ENCODE peak calls at places on chromosomes 12 and 14, in four cellular contexts. One of them, this sample, is unnamed.

GRCh38 chr12:12943589-12944260 is 8.2 kb downstream of the GPRC5D start:
- DNase-seq in OCI-LY7: no peak
- DNase-seq in hepatocyte: no peak
- DNase-seq in PC-3: no peak
- DNase-seq in this sample: no peak

GRCh38 chr12:4202918-4203317 is 70.6 kb upstream of the CCND2 start:
- DNase-seq in hepatocyte: no peak
- DNase-seq in PC-3: no peak
- DNase-seq in OCI-LY7: no peak
- DNase-seq in this sample: no peak

GRCh38 chr12:116164263-116164817 is 113.2 kb downstream of the MED13L start:
- DNase-seq in OCI-LY7: no peak
- DNase-seq in hepatocyte: no peak
- DNase-seq in PC-3: no peak
- DNase-seq in this sample: no peak

GRCh38 chr14:71169861-71170260 is 262.6 kb downstream of the PCNX1 start:
- DNase-seq in OCI-LY7: no peak
- DNase-seq in PC-3: no peak
- DNase-seq in hepatocyte: no peak
- DNase-seq in this sample: no peak

GRCh38 chr14:64541971-64542838 is 1.7 kb downstream of the HSPA2 start:
- DNase-seq in OCI-LY7: no peak
- DNase-seq in hepatocyte: no peak
- DNase-seq in PC-3: no peak
- DNase-seq in this sample: peak

GRCh38 chr12:88578821-88579518 is 1.3 kb downstream of the KITLG start:
- DNase-seq in hepatocyte: peak
- DNase-seq in OCI-LY7: no peak
- DNase-seq in PC-3: peak
- DNase-seq in this sample: peak

GRCh38 chr12:91129662-91130362 is 18.5 kb upstream of the LUM start:
- DNase-seq in PC-3: no peak
- DNase-seq in OCI-LY7: no peak
- DNase-seq in hepatocyte: no peak
- DNase-seq in this sample: no peak

GRCh38 chr14:46686652-46687051 is 35.1 kb upstream of the RPL10L start:
- DNase-seq in hepatocyte: no peak
- DNase-seq in OCI-LY7: no peak
- DNase-seq in PC-3: no peak
- DNase-seq in this sample: no peak

GRCh38 chr12:121189061-121189886 is 20.7 kb upstream of the P2RX4 start:
- DNase-seq in PC-3: no peak
- DNase-seq in OCI-LY7: no peak
- DNase-seq in hepatocyte: no peak
- DNase-seq in this sample: peak

GRCh38 chr12:95319694-95320331 is 102.2 kb downstream of the VEZT start:
- DNase-seq in PC-3: peak
- DNase-seq in OCI-LY7: no peak
- DNase-seq in hepatocyte: no peak
- DNase-seq in this sample: no peak

GRCh38 chr14:23076785-23077408 is 18.0 kb downstream of the ACIN1 start:
- DNase-seq in hepatocyte: peak
- DNase-seq in PC-3: peak
- DNase-seq in OCI-LY7: peak
- DNase-seq in this sample: peak

GRCh38 chr14:69859591-69859990 is 19.6 kb upstream of the SMOC1 start:
- DNase-seq in OCI-LY7: no peak
- DNase-seq in hepatocyte: no peak
- DNase-seq in PC-3: no peak
- DNase-seq in this sample: no peak

GRCh38 chr14:102363182-102363952 is 626 bp downstream of the TECPR2 start:
- DNase-seq in OCI-LY7: peak
- DNase-seq in PC-3: peak
- DNase-seq in hepatocyte: peak
- DNase-seq in this sample: peak

GRCh38 chr12:47777151-47777550 is 4.1 kb downstream of the SLC48A1 start:
- DNase-seq in OCI-LY7: no peak
- DNase-seq in hepatocyte: no peak
- DNase-seq in PC-3: no peak
- DNase-seq in this sample: no peak

GRCh38 chr12:124680863-124681778 is 113.7 kb upstream of the NCOR2 start:
- DNase-seq in hepatocyte: peak
- DNase-seq in PC-3: peak
- DNase-seq in OCI-LY7: peak
- DNase-seq in this sample: peak

GRCh38 chr12:4293299-4293941 is 19.9 kb downstream of the CCND2 start:
- DNase-seq in OCI-LY7: no peak
- DNase-seq in hepatocyte: no peak
- DNase-seq in PC-3: no peak
- DNase-seq in this sample: no peak

GRCh38 chr12:88142610-88142991 is 494 bp downstream of the TMTC3 start:
- DNase-seq in hepatocyte: peak
- DNase-seq in OCI-LY7: peak
- DNase-seq in PC-3: peak
- DNase-seq in this sample: peak

GRCh38 chr14:52703225-52703624 is 3.8 kb upstream of the PSMC6 start:
- DNase-seq in PC-3: peak
- DNase-seq in hepatocyte: peak
- DNase-seq in OCI-LY7: no peak
- DNase-seq in this sample: no peak

GRCh38 chr12:24898185-24898584 is 50.7 kb downstream of the BCAT1 start:
- DNase-seq in hepatocyte: no peak
- DNase-seq in OCI-LY7: no peak
- DNase-seq in PC-3: no peak
- DNase-seq in this sample: no peak

GRCh38 chr12:67671892-67672291 is 23.3 kb downstream of the DYRK2 start:
- DNase-seq in PC-3: no peak
- DNase-seq in OCI-LY7: no peak
- DNase-seq in hepatocyte: no peak
- DNase-seq in this sample: no peak

GRCh38 chr12:56988207-56988739 is 18.1 kb downstream of the ZBTB39 start:
- DNase-seq in OCI-LY7: no peak
- DNase-seq in PC-3: no peak
- DNase-seq in hepatocyte: peak
- DNase-seq in this sample: peak

GRCh38 chr12:130702966-130703732 is 12.9 kb downstream of the RIMBP2 start:
- DNase-seq in hepatocyte: no peak
- DNase-seq in PC-3: no peak
- DNase-seq in OCI-LY7: no peak
- DNase-seq in this sample: no peak

GRCh38 chr12:55737581-55738112 is 5.3 kb upstream of the GDF11 start:
- DNase-seq in hepatocyte: peak
- DNase-seq in PC-3: no peak
- DNase-seq in OCI-LY7: peak
- DNase-seq in this sample: no peak

GRCh38 chr12:76025601-76026575 is 5.7 kb downstream of the PHLDA1 start:
- DNase-seq in OCI-LY7: no peak
- DNase-seq in PC-3: peak
- DNase-seq in hepatocyte: no peak
- DNase-seq in this sample: no peak

GRCh38 chr12:30582943-30583342 is 112.7 kb downstream of the IPO8 start:
- DNase-seq in hepatocyte: no peak
- DNase-seq in PC-3: no peak
- DNase-seq in OCI-LY7: no peak
- DNase-seq in this sample: no peak

GRCh38 chr12:116077431-116077830 is 200.1 kb downstream of the MED13L start:
- DNase-seq in hepatocyte: no peak
- DNase-seq in OCI-LY7: no peak
- DNase-seq in PC-3: no peak
- DNase-seq in this sample: no peak

GRCh38 chr14:63224196-63224595 is 20.0 kb downstream of the RHOJ start:
- DNase-seq in hepatocyte: peak
- DNase-seq in PC-3: no peak
- DNase-seq in OCI-LY7: no peak
- DNase-seq in this sample: no peak

GRCh38 chr14:72611506-72611905 is 282.4 kb downstream of the DPF3 start:
- DNase-seq in hepatocyte: no peak
- DNase-seq in OCI-LY7: no peak
- DNase-seq in PC-3: no peak
- DNase-seq in this sample: no peak

GRCh38 chr14:70821916-70822705 is 12.8 kb upstream of the MAP3K9 start:
- DNase-seq in hepatocyte: peak
- DNase-seq in PC-3: peak
- DNase-seq in OCI-LY7: no peak
- DNase-seq in this sample: peak

GRCh38 chr12:103912069-103912468 is 18.1 kb upstream of the HSP90B1 start:
- DNase-seq in hepatocyte: no peak
- DNase-seq in PC-3: no peak
- DNase-seq in OCI-LY7: no peak
- DNase-seq in this sample: no peak

GRCh38 chr12:17134315-17134714 is 528.4 kb upstream of the LMO3 start:
- DNase-seq in hepatocyte: no peak
- DNase-seq in OCI-LY7: no peak
- DNase-seq in PC-3: no peak
- DNase-seq in this sample: no peak

GRCh38 chr12:108260039-108260438 is 79.1 kb downstream of the CMKLR1 start:
- DNase-seq in PC-3: no peak
- DNase-seq in hepatocyte: no peak
- DNase-seq in OCI-LY7: no peak
- DNase-seq in this sample: no peak

GRCh38 chr12:69350002-69350626 is 1.9 kb downstream of the LYZ start:
- DNase-seq in hepatocyte: no peak
- DNase-seq in PC-3: no peak
- DNase-seq in OCI-LY7: no peak
- DNase-seq in this sample: no peak

GRCh38 chr12:69345742-69346141 is 2.4 kb upstream of the LYZ start:
- DNase-seq in OCI-LY7: no peak
- DNase-seq in PC-3: no peak
- DNase-seq in hepatocyte: no peak
- DNase-seq in this sample: no peak

GRCh38 chr12:69345077-69345476 is 3.1 kb upstream of the LYZ start:
- DNase-seq in OCI-LY7: no peak
- DNase-seq in PC-3: no peak
- DNase-seq in hepatocyte: no peak
- DNase-seq in this sample: no peak

GRCh38 chr12:69350777-69351176 is 2.6 kb downstream of the LYZ start:
- DNase-seq in OCI-LY7: no peak
- DNase-seq in PC-3: no peak
- DNase-seq in hepatocyte: no peak
- DNase-seq in this sample: no peak

GRCh38 chr12:69348162-69348938 is at the start of gene LYZ:
- DNase-seq in hepatocyte: no peak
- DNase-seq in OCI-LY7: no peak
- DNase-seq in PC-3: no peak
- DNase-seq in this sample: peak
- TF ChIP-seq EZH2phosphoT487 in hepatocyte: no peak
- TF ChIP-seq EZH2phosphoT487 in OCI-LY7: no peak
- TF ChIP-seq EZH2phosphoT487 in PC-3: no peak
- TF ChIP-seq EZH2phosphoT487 in this sample: no peak

DNA sequence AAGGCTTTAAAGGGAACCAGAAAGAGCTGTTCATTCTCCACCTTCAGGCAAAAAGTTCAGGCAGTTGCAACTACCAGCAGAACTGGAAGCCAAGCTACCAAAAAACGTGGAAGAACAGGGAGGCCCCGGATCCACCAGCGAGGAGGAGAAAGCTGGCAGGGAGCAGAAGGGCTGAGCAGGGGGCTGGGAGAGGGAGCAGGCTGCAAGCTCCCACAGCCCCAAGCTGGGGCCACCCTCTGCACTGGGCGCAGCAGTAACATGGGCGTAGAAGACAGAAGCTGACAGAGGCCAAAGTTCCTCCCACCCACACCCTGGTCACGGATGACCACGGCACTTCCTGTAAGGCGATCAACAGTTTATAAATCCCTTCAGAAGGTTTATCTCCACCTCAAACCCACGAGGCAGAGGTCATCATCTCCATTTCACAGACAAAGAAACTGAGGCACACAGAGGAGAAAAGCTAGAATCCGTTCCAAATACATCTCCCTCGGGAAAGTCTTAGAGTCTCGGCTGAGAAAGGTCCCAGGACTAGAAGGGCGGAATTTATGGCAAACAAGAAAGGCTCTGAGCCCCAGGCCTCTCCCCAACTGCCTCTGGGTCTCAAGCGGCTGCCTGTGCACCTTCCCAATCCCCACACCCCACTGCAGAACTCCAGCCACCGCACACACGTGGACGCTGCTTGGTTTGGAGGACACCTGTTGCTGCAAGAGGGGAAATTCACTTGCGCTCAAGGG is 1.8 kb downstream of the CCDC85C start:
- DNase-seq in hepatocyte: peak
- DNase-seq in PC-3: peak
- DNase-seq in OCI-LY7: no peak
- DNase-seq in this sample: no peak
- H3K4me3 ChIP-seq in hepatocyte: peak
- H3K4me3 ChIP-seq in PC-3: peak
- H3K4me3 ChIP-seq in OCI-LY7: peak
- H3K4me3 ChIP-seq in this sample: peak

GRCh38 chr12:1282670-1283361 is 291.8 kb downstream of the ERC1 start:
- DNase-seq in PC-3: no peak
- DNase-seq in OCI-LY7: no peak
- DNase-seq in hepatocyte: peak
- DNase-seq in this sample: peak

GRCh38 chr12:1279050-1279449 is 288.0 kb downstream of the ERC1 start:
- DNase-seq in OCI-LY7: no peak
- DNase-seq in hepatocyte: no peak
- DNase-seq in PC-3: peak
- DNase-seq in this sample: no peak

GRCh38 chr12:1284611-1285010 is 293.6 kb downstream of the ERC1 start:
- DNase-seq in hepatocyte: no peak
- DNase-seq in PC-3: no peak
- DNase-seq in OCI-LY7: no peak
- DNase-seq in this sample: no peak

GRCh38 chr12:1277905-1278304 is 286.9 kb downstream of the ERC1 start:
- DNase-seq in hepatocyte: no peak
- DNase-seq in OCI-LY7: peak
- DNase-seq in PC-3: no peak
- DNase-seq in this sample: no peak

GRCh38 chr12:1281683-1282366 is 290.8 kb downstream of the ERC1 start:
- DNase-seq in hepatocyte: no peak
- DNase-seq in OCI-LY7: no peak
- DNase-seq in PC-3: peak
- DNase-seq in this sample: no peak
- H3K27ac ChIP-seq in hepatocyte: peak
- H3K27ac ChIP-seq in OCI-LY7: no peak
- H3K27ac ChIP-seq in PC-3: no peak
- H3K27ac ChIP-seq in this sample: no peak

GRCh38 chr14:68718033-68718725 is 74.7 kb downstream of the ZFP36L1 start:
- DNase-seq in PC-3: peak
- DNase-seq in hepatocyte: no peak
- DNase-seq in OCI-LY7: peak
- DNase-seq in this sample: peak
- TF ChIP-seq EZH2phosphoT487 in PC-3: no peak
- TF ChIP-seq EZH2phosphoT487 in hepatocyte: no peak
- TF ChIP-seq EZH2phosphoT487 in OCI-LY7: no peak
- TF ChIP-seq EZH2phosphoT487 in this sample: no peak

GRCh38 chr12:93741741-93742085 is 64.5 kb downstream of the CRADD start:
- DNase-seq in hepatocyte: peak
- DNase-seq in OCI-LY7: no peak
- DNase-seq in PC-3: peak
- DNase-seq in this sample: peak

GRCh38 chr12:93738199-93739058 is 61.3 kb downstream of the CRADD start:
- DNase-seq in OCI-LY7: no peak
- DNase-seq in PC-3: no peak
- DNase-seq in hepatocyte: no peak
- DNase-seq in this sample: no peak

GRCh38 chr12:93743229-93743998 is 66.2 kb downstream of the CRADD start:
- DNase-seq in hepatocyte: no peak
- DNase-seq in PC-3: no peak
- DNase-seq in OCI-LY7: no peak
- DNase-seq in this sample: peak

GRCh38 chr12:93742086-93742934 is 65.1 kb downstream of the CRADD start:
- DNase-seq in OCI-LY7: no peak
- DNase-seq in hepatocyte: peak
- DNase-seq in PC-3: peak
- DNase-seq in this sample: peak

GRCh38 chr12:93740721-93741120 is 63.5 kb downstream of the CRADD start:
- DNase-seq in PC-3: peak
- DNase-seq in hepatocyte: no peak
- DNase-seq in OCI-LY7: no peak
- DNase-seq in this sample: peak
- H3K4me3 ChIP-seq in PC-3: peak
- H3K4me3 ChIP-seq in hepatocyte: no peak
- H3K4me3 ChIP-seq in OCI-LY7: no peak
- H3K4me3 ChIP-seq in this sample: peak